ENCODE peak calls at places on chromosomes 2 and 18, in four cellular contexts. Z is upper lobe of right lung, J is HL-60, E is AG04450. K is an unnamed sample.

GRCh38 chr2:239768907-239769573 is 256.1 kb downstream of the NDUFA10 start:
- DNase-seq in Z (peak; percentile 26), J (no peak), E (no peak), K (no peak)

GRCh38 chr2:201575971-201576370 is 67.3 kb downstream of the TMEM237 start:
- DNase-seq in E (no peak), J (no peak), Z (no peak), K (no peak)

GRCh38 chr2:8255448-8255800 is 426.4 kb upstream of the ID2 start:
- DNase-seq in E (no peak), Z (no peak), J (no peak), K (peak; percentile 32)

GRCh38 chr18:63320690-63321265 is 1.2 kb upstream of the BCL2 start:
- DNase-seq in Z (peak; percentile 72), E (no peak), J (peak; percentile 70), K (no peak)

GRCh38 chr2:38565333-38565732 is 37.4 kb downstream of the HNRNPLL start:
- DNase-seq in E (no peak), J (no peak), Z (no peak), K (no peak)

GRCh38 chr2:167602122-167602521 is 645.3 kb downstream of the STK39 start:
- DNase-seq in J (no peak), Z (no peak), E (no peak), K (no peak)

GRCh38 chr2:16640024-16640423 is 25.6 kb downstream of the CYRIA start:
- DNase-seq in E (no peak), J (no peak), Z (no peak), K (no peak)

GRCh38 chr2:181685150-181685688 is 4.9 kb upstream of the NEUROD1 start:
- DNase-seq in E (no peak), Z (no peak), J (no peak), K (peak; percentile 30)

GRCh38 chr2:60468390-60469085 is 84.9 kb downstream of the BCL11A start:
- DNase-seq in E (no peak), Z (no peak), J (no peak), K (peak; percentile 60)

GRCh38 chr2:41294331-41294730 is 753.5 kb upstream of the PKDCC start:
- DNase-seq in Z (no peak), J (no peak), E (no peak), K (peak; percentile 6)

GRCh38 chr2:65432227-65433190 is at the start of gene SPRED2:
- DNase-seq in J (peak; percentile 95), E (peak; percentile 94), Z (peak; percentile 96), K (peak; percentile 98)

GRCh38 chr2:71933467-71934319 is 214.0 kb downstream of the CYP26B1 start:
- DNase-seq in E (no peak), J (no peak), Z (peak; percentile 46), K (no peak)

GRCh38 chr2:60676950-60677349 is 79.1 kb upstream of the PAPOLG start:
- DNase-seq in Z (no peak), E (no peak), J (peak; percentile 16), K (no peak)

GRCh38 chr2:128314026-128314347 is 4.7 kb downstream of the HS6ST1 start:
- DNase-seq in Z (no peak), E (no peak), J (no peak), K (no peak)

GRCh38 chr18:3529597-3529996 is 79.6 kb downstream of the TGIF1 start:
- DNase-seq in E (no peak), J (no peak), Z (no peak), K (peak; percentile 40)

DNA sequence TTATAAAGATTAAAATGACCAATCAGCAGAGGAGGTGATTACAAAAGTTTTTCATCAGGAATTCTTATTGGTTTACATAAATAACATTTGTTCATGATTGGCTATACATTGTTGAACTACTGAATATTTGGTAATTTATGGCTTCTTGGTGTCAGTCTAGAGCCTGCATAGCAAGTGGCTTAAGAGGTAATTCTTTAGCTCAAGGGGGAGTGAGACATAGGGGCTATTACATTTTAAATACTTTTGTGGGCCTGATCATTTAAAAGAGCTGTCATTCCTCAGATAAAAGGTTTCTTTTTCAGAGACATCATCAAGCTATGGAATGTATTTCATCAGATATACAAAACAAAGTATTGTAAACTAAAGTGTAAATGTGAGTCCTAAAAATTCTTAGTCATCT is 373.8 kb downstream of the EPHA4 start:
- DNase-seq in Z (no peak), E (no peak), J (no peak), K (no peak)
- H3K4me3 ChIP-seq in Z (no peak overlapping the region), E (no peak overlapping the region), J (no peak overlapping the region), K (no peak overlapping the region)

GRCh38 chr2:238160206-238161129 is 1.7 kb downstream of the ERFE start:
- DNase-seq in Z (peak; percentile 57), J (no peak), E (no peak), K (peak; percentile 68)
- TF ChIP-seq CTCF in Z (no peak), J (no peak), E (peak; percentile 43), K (peak; percentile 23)

DNA sequence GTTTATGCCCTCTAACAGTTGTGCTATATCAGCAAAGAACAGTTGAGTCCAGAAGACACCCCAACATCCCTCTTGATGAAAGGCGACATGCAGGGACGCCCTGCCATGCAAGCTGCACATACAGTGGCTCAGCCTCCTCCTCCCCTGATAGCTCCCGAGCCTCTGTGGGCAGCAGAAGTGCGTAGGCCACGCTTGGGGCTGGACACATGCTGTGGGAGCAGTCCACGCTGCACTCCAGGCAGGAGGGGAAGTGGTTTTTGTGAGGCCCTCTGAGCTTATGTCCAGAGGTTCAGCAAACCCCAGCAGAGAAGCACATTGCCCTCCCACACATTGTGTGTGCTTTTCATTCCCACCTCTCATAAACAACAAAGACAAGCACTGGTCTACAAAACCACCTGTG is 162.1 kb downstream of the SEPTIN10 start:
- DNase-seq in J (peak; percentile 42), E (no peak), Z (peak; percentile 69), K (no peak)
- H3K4me3 ChIP-seq in J (no peak overlapping the region), E (no peak overlapping the region), Z (no peak overlapping the region), K (no peak overlapping the region)

GRCh38 chr18:70172225-70172624 is 33.3 kb downstream of the RTTN start:
- DNase-seq in J (no peak), E (no peak), Z (no peak), K (peak; percentile 57)
- TF ChIP-seq CTCF in J (no peak), E (peak; percentile 63), Z (no peak), K (peak; percentile 55)

GRCh38 chr2:180516204-180516603 is 464.2 kb upstream of the UBE2E3 start:
- DNase-seq in E (no peak), J (no peak), Z (no peak), K (no peak)

GRCh38 chr2:180520206-180520605 is 460.2 kb upstream of the UBE2E3 start:
- DNase-seq in J (no peak), E (no peak), Z (no peak), K (peak; percentile 38)

GRCh38 chr2:180523629-180524340 is 456.6 kb upstream of the UBE2E3 start:
- DNase-seq in Z (no peak), E (peak; percentile 59), J (no peak), K (peak; percentile 84)

GRCh38 chr2:180520816-180521595 is 459.4 kb upstream of the UBE2E3 start:
- DNase-seq in J (no peak), Z (no peak), E (no peak), K (peak; percentile 14)

DNA sequence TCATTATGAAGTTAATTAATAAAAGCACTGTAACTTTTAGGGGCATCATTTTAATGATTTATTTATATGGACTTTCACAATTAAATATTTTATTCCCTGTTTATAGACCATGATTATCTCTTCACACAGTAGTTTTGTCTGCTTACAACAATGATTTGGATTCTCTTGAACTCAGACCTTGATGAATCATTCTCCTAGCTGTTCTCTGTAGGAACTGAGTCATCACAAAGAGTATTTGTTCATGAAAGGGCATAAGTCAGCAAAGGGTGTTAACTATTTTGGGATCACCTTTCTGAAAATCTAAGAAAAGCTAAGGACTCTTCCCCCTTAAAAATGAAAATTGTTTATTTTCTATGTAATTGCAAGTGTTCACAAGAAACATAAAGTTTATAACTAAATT is 461.1 kb upstream of the UBE2E3 start:
- DNase-seq in Z (no peak), J (no peak), E (no peak), K (peak; percentile 58)
- H3K4me3 ChIP-seq in Z (no peak overlapping the region), J (no peak overlapping the region), E (no peak overlapping the region), K (no peak overlapping the region)

DNA sequence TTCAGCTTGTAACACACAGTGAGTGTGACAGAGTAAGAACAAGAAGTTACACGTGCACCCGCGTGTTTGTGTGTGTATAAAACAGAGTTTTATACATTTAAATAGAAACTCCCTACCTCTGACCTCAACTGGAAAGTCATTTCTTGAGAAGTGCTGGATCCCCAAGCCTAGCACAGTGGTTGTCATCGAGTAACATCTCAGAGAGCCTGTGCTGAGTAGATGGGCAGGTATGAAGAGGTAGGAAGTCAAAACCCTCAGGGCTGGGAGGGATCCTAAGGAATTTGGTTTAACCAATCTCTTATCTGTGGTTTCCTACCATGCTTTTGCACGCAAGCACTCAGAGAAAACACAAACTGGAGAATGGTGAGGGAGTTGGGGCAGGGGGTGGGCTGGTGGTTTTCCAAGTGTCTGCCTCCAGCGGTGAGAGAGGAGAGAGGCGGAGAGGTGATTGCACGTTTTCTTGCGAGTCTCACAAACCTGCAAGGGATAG is 9.2 kb downstream of the ACOXL start:
- DNase-seq in J (no peak), E (no peak), Z (no peak), K (no peak)
- TF ChIP-seq CTCF in J (no peak), E (no peak), Z (peak; percentile 8), K (no peak)

DNA sequence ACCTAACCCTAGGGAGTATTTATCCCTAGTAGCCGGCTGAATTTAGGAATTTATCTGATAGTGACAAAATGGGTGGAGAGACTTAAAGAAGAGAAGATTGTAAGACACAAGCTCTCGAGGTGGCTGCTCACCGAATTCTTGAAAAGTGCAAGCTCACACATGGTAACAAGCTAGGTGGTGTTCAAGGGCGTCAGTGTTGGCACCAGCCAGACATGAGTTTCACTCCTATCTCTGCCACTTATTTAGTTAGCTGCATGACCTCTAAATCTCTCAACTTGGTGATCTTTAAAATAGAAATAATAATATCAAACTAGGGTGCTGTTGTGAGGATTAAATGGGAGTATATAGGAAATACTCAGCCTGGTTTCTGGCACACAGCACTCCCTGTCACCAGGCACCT is 102.6 kb upstream of the APCDD1 start:
- DNase-seq in E (no peak), Z (no peak), J (no peak), K (no peak)
- H3K4me3 ChIP-seq in E (no peak overlapping the region), Z (no peak overlapping the region), J (no peak overlapping the region), K (no peak overlapping the region)

GRCh38 chr2:11111811-11112425 is 43.3 kb upstream of the SLC66A3 start:
- DNase-seq in J (no peak), E (no peak), Z (peak; percentile 21), K (no peak)
- TF ChIP-seq CTCF in J (no peak), E (no peak), Z (no peak), K (no peak)

DNA sequence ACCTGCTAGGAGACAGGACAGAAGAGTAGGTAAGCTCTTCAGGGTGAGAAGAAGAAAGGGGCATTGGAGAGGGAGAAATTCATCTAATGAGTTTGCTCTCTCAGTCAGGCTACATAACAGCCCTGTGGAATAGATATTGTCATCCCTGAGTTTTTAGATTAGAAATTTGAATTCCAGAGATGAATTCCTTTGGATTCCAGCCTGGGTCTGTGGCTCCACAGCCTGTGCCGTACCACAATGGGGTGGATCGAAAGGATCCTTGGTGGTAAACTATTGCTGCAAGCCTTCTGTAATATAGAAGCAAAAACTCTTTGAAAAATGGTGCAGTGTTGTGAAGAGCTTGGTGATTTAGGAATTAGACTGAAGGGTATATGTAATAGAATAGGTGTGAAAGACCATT is 21.0 kb downstream of the MYO1B start:
- DNase-seq in Z (no peak), E (no peak), J (no peak), K (peak; percentile 16)
- H3K4me3 ChIP-seq in Z (peak overlapping the region; percentile 2), E (no peak overlapping the region), J (no peak overlapping the region), K (no peak overlapping the region)

K was measured in fibroblast of pulmonary artery.